ENCODE peak calls at places on chromosome 3, in five cellular contexts. Y is SK-N-SH, S is HCT116, O is H1, D is HepG2. E is an unnamed sample.

GRCh38 chr3:194162817-194163584 is 27.1 kb downstream of the HES1 start:
- DNase-seq in S (no peak), D (no peak), O (no peak), Y (no peak), E (no peak)

GRCh38 chr3:113867506-113867905 is 28.9 kb downstream of the GRAMD1C start:
- DNase-seq in D (no peak), O (no peak), S (peak), Y (no peak), E (no peak)

GRCh38 chr3:139113766-139114165 is 69.1 kb upstream of the PRR23C start:
- DNase-seq in D (no peak), S (no peak), O (peak), Y (no peak), E (no peak)

GRCh38 chr3:39762537-39762936 is 46.9 kb upstream of the MYRIP start:
- DNase-seq in D (no peak), Y (no peak), S (no peak), O (no peak), E (no peak)

GRCh38 chr3:10992946-10993728 is 589 bp downstream of the SLC6A1 start:
- DNase-seq in D (no peak), S (no peak), Y (no peak), O (peak), E (no peak)

GRCh38 chr3:193872265-193872753 is 263.6 kb upstream of the HES1 start:
- DNase-seq in D (peak), Y (peak), O (no peak), S (peak), E (peak)

GRCh38 chr3:149299938-149300791 is 33.3 kb downstream of the TM4SF18 start:
- DNase-seq in O (no peak), D (peak), S (peak), Y (no peak), E (peak)

GRCh38 chr3:151169262-151169661 is 33.8 kb downstream of the GPR171 start:
- DNase-seq in D (no peak), Y (no peak), O (no peak), S (no peak), E (no peak)

GRCh38 chr3:59709702-59710555 is 660.1 kb upstream of the CFAP20DC start:
- DNase-seq in S (no peak), D (no peak), Y (no peak), O (no peak), E (no peak)

GRCh38 chr3:123060054-123060453 is 6.8 kb upstream of the PDIA5 start:
- DNase-seq in Y (no peak), D (no peak), O (no peak), S (no peak), E (no peak)

GRCh38 chr3:71245971-71246860 is 337.3 kb downstream of the FOXP1 start:
- DNase-seq in O (no peak), D (peak), S (no peak), Y (peak), E (no peak)

GRCh38 chr3:172355836-172356235 is 92.4 kb downstream of the GHSR start:
- DNase-seq in D (no peak), O (no peak), S (peak), Y (no peak), E (no peak)
- TF ChIP-seq JUND in D (no peak), O (no peak), S (peak), Y (peak), E (no peak)

GRCh38 chr3:55571913-55572312 is 84.8 kb upstream of the WNT5A start:
- DNase-seq in D (peak), O (peak), S (no peak), Y (no peak), E (no peak)
- TF ChIP-seq JUND in D (no peak), O (no peak), S (no peak), Y (no peak), E (no peak)

GRCh38 chr3:188088948-188089685 is 64.8 kb upstream of the LPP start:
- DNase-seq in S (no peak), O (no peak), Y (no peak), D (peak), E (no peak)

GRCh38 chr3:188082040-188082439 is 71.9 kb upstream of the LPP start:
- DNase-seq in Y (no peak), S (no peak), O (no peak), D (no peak), E (no peak)

GRCh38 chr3:188084751-188085595 is 69.0 kb upstream of the LPP start:
- DNase-seq in D (peak), S (no peak), O (no peak), Y (no peak), E (no peak)

GRCh38 chr3:188083011-188083410 is 70.9 kb upstream of the LPP start:
- DNase-seq in S (no peak), Y (no peak), O (no peak), D (peak), E (no peak)

GRCh38 chr3:188085596-188086560 is 68.1 kb upstream of the LPP start:
- DNase-seq in S (no peak), D (no peak), O (no peak), Y (no peak), E (no peak)
- TF ChIP-seq JUND in S (no peak), D (no peak), O (no peak), Y (no peak), E (no peak)

GRCh38 chr3:52845691-52846426 is 11.0 kb upstream of the MUSTN1 start:
- DNase-seq in S (no peak), D (no peak), Y (peak), O (peak), E (no peak)
- TF ChIP-seq JUND in S (no peak), D (no peak), Y (no peak), O (no peak), E (no peak)

GRCh38 chr3:184441202-184441900 is 61.5 kb downstream of the CHRD start:
- DNase-seq in Y (no peak), D (no peak), S (no peak), O (no peak), E (no peak)
- TF ChIP-seq JUND in Y (no peak), D (no peak), S (no peak), O (no peak), E (no peak)

GRCh38 chr3:47434849-47435248 is 40.9 kb downstream of the SCAP start:
- DNase-seq in S (no peak), D (no peak), Y (no peak), O (no peak), E (no peak)
- TF ChIP-seq JUND in S (no peak), D (no peak), Y (no peak), O (no peak), E (no peak)

DNA sequence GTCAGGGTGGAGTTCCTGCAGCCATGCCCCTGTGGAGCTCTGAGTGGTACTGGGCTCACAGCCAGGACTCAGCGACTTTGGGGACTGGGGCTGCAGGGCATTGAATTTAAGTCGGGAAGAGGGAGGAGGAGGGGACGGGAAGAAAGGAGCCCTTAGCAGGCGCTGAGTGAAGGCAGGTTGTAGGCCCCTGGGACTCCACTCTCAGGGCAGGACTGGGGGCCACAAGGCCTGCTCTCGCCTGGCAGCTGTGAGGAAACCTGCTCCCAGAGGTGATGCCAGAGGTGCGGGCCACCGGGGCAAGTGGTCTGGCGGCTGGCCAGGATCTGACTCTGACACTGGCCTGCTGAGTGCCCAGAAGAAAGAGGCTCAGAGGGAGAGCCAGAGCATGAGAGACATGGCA is 73.5 kb downstream of the EPHB3 start:
- DNase-seq in S (no peak), Y (peak), D (no peak), O (no peak), E (no peak)
- TF ChIP-seq JUND in S (no peak), Y (no peak), D (no peak), O (no peak), E (no peak)

GRCh38 chr3:169627073-169627472 is 36.4 kb downstream of the MECOM start:
- DNase-seq in Y (no peak), O (no peak), D (no peak), S (no peak), E (no peak)
- TF ChIP-seq JUND in Y (no peak), O (no peak), D (no peak), S (no peak), E (no peak)

DNA sequence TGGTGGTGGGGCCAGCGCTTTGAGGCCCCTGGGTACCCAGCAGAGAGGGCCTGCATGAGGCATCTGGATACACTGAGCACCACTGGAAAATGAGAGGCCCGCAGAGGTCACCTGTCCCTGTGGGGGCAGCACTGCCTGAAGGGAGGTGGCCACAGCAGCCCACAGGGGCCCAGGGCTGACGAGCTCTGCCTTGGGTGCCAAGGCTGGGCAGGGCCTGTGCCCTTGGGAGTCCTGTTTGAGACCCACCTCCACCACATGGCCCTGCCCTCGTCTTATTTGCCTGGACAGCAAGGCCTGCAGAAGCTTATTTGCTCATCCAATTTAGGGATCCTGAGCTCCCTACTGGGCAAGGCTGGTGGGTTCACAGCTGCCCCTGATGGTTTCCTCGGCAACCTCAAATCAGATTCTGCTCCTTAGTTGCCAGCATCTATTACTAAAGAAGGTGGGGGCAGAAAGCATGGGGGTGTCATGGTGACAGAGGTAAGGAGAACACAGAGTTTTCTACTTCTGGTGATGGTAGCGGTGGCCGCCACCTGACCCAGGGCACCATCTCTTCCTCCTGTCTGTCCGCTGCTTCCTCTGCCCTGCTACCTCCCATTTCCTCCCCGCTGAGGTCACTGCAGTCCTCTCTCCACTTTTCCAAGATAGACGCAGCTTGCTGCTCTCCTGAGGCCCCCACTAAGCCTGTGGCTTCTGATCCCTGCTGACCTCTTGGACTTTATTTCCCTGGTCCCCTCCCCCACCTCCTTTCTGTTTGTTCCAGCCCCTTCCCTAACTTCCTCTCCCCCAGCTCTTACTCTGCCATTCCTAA is 62.9 kb downstream of the HMCES start:
- DNase-seq in O (no peak), D (no peak), Y (no peak), S (no peak), E (no peak)
- TF ChIP-seq JUND in O (no peak), D (no peak), Y (no peak), S (no peak), E (no peak)

GRCh38 chr3:146160233-146160963 is 586 bp downstream of the PLOD2 start:
- DNase-seq in Y (peak), S (peak), O (peak), D (peak), E (peak)

GRCh38 chr3:146163584-146163983 is 2.6 kb upstream of the PLOD2 start:
- DNase-seq in D (no peak), S (no peak), Y (no peak), O (no peak), E (no peak)

GRCh38 chr3:146160964-146161724 is at the start of gene PLOD2:
- DNase-seq in O (peak), S (peak), Y (peak), D (peak), E (peak)

GRCh38 chr3:146162561-146162960 is 1.6 kb upstream of the PLOD2 start:
- DNase-seq in O (no peak), D (no peak), S (no peak), Y (no peak), E (no peak)

DNA sequence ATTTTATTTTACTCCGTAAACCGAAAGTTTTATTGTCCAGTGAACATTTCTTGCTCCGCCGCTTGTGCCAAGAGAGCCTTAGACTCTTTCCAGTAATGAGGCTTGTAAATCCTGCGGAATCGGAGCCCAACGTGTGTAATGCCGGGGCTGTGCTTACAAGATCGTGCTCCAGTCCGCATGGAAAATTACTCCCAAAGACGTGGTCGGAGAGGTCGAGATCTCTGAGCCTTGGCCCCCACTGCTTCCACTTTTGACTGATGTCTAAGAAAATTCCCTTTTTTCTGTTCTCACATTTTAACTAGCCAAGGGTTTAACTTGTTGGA is 702 bp upstream of the PLOD2 start:
- DNase-seq in O (no peak), Y (no peak), D (peak), S (no peak), E (no peak)
- TF ChIP-seq JUND in O (no peak), Y (no peak), D (no peak), S (no peak), E (no peak)

E was measured in T47D.